ENCODE peak calls at places on chromosomes 2 and 18, in ten cellular contexts. J, L, C, X, Z, I, S, R, B and E are unnamed samples.
A peak's percentile ranks its signal among the peaks of the same experiment; 100 is the strongest.

GRCh38 chr18:985301-985700 is 80.6 kb downstream of the ADCYAP1 start:
- DNase-seq in I (no peak), C (no peak), R (no peak), J (no peak), Z (no peak), L (no peak), B (no peak), S (no peak), X (no peak), E (no peak)

GRCh38 chr2:113122364-113122763 is 5.0 kb upstream of the IL1RN start:
- DNase-seq in J (no peak), X (no peak), B (no peak), I (no peak), S (no peak), Z (no peak), C (no peak), L (no peak), R (no peak), E (no peak)

GRCh38 chr2:47077442-47078117 is 77.5 kb downstream of the STPG4 start:
- DNase-seq in C (no peak), X (no peak), R (no peak), L (peak; percentile 71), J (no peak), B (peak; percentile 36), S (no peak), I (no peak), Z (no peak), E (no peak)

GRCh38 chr2:174750923-174751441 is 13.3 kb downstream of the CHRNA1 start:
- DNase-seq in X (no peak), L (no peak), C (no peak), Z (no peak), R (peak; percentile 56), S (no peak), B (no peak), I (peak; percentile 4), J (no peak), E (peak; percentile 59)

GRCh38 chr2:48131503-48132293 is 225.4 kb upstream of the FBXO11 start:
- DNase-seq in C (peak; percentile 46), R (no peak), X (no peak), S (no peak), L (no peak), B (no peak), J (no peak), Z (peak; percentile 83), I (no peak), E (no peak)

GRCh38 chr18:58208207-58208944 is 164.3 kb downstream of the NEDD4L start:
- DNase-seq in Z (peak; percentile 50), B (no peak), S (no peak), C (no peak), J (no peak), R (no peak), I (no peak), L (no peak), X (no peak), E (no peak)

GRCh38 chr2:161312996-161313395 is 4.8 kb downstream of the PSMD14 start:
- DNase-seq in C (no peak), B (no peak), X (no peak), S (no peak), R (no peak), L (no peak), J (no peak), I (no peak), Z (no peak), E (no peak)

GRCh38 chr18:49062832-49063226 is 112.1 kb upstream of the SMAD7 start:
- DNase-seq in I (no peak), L (no peak), J (no peak), C (no peak), R (no peak), Z (no peak), B (no peak), X (no peak), S (no peak), E (no peak)

GRCh38 chr2:67879586-67880290 is 183.1 kb downstream of the C1D start:
- DNase-seq in R (no peak), C (no peak), Z (no peak), I (no peak), X (no peak), B (no peak), L (no peak), S (no peak), J (no peak), E (no peak)

GRCh38 chr2:160401895-160402294 is 91.7 kb downstream of the RBMS1 start:
- DNase-seq in C (no peak), L (no peak), S (no peak), Z (no peak), B (no peak), J (no peak), I (no peak), X (no peak), R (no peak), E (no peak)

GRCh38 chr2:105544591-105545377 is 145.9 kb upstream of the FHL2 start:
- DNase-seq in L (no peak), C (no peak), I (no peak), Z (no peak), X (no peak), J (no peak), B (no peak), R (no peak), S (no peak), E (no peak)

GRCh38 chr2:40037303-40037702 is 258.2 kb upstream of the THUMPD2 start:
- DNase-seq in J (no peak), Z (no peak), I (no peak), X (no peak), L (no peak), S (no peak), C (no peak), B (no peak), R (no peak), E (no peak)

GRCh38 chr2:105712166-105712915 is 32.4 kb upstream of the NCK2 start:
- DNase-seq in Z (no peak), R (no peak), J (no peak), S (no peak), B (no peak), L (no peak), C (no peak), I (no peak), X (no peak), E (no peak)

GRCh38 chr18:6482198-6482977 is 67.7 kb upstream of the L3MBTL4 start:
- DNase-seq in Z (no peak), B (peak; percentile 92), C (peak; percentile 51), R (no peak), J (peak; percentile 78), S (peak; percentile 75), L (peak; percentile 44), X (peak; percentile 88), I (no peak), E (peak; percentile 38)

GRCh38 chr2:118987886-118988285 is 45.9 kb downstream of the MARCO start:
- DNase-seq in Z (no peak), X (no peak), J (no peak), L (no peak), B (peak; percentile 75), S (no peak), I (no peak), C (no peak), R (no peak), E (no peak)

GRCh38 chr2:146365041-146365440 is 1479.8 kb upstream of the ACVR2A start:
- DNase-seq in S (no peak), R (no peak), J (no peak), L (no peak), B (no peak), X (no peak), Z (no peak), C (no peak), I (no peak), E (no peak)

GRCh38 chr2:9139491-9140443 is 66.8 kb upstream of the ASAP2 start:
- DNase-seq in Z (no peak), B (peak; percentile 86), R (no peak), C (peak; percentile 67), S (peak; percentile 82), J (peak; percentile 92), L (peak; percentile 64), I (peak; percentile 32), X (peak; percentile 80), E (peak; percentile 44)

GRCh38 chr2:53630001-53630606 is 137.5 kb upstream of the CHAC2 start:
- DNase-seq in B (no peak), I (no peak), R (no peak), Z (no peak), S (no peak), J (no peak), X (no peak), L (no peak), C (no peak), E (no peak)

GRCh38 chr18:70371085-70371735 is 82.4 kb downstream of the SOCS6 start:
- DNase-seq in Z (no peak), B (no peak), L (peak; percentile 85), C (no peak), S (no peak), X (no peak), R (no peak), J (no peak), I (no peak), E (no peak)

GRCh38 chr2:217853301-217853881 is 149.4 kb downstream of the TNS1 start:
- DNase-seq in C (peak; percentile 71), I (no peak), Z (peak; percentile 26), J (no peak), B (no peak), R (no peak), X (peak; percentile 87), L (no peak), S (no peak), E (no peak)
- H3K36me3 ChIP-seq in C (no peaks in the 10 kb centered on the region), I (no peaks in the 10 kb centered on the region), Z (peaks cover 14% of the 10 kb centered on the region), J (no peaks in the 10 kb centered on the region), B (peaks cover 45% of the 10 kb centered on the region), R (no peaks in the 10 kb centered on the region), X (no peaks in the 10 kb centered on the region), L (no peaks in the 10 kb centered on the region), S (peaks cover 67% of the 10 kb centered on the region), E (no peaks in the 10 kb centered on the region)

GRCh38 chr2:96202152-96202856 is 6.3 kb downstream of the STARD7 start:
- DNase-seq in S (no peak), L (no peak), Z (no peak), R (no peak), X (no peak), I (no peak), B (no peak), C (no peak), J (no peak), E (no peak)
- H3K36me3 ChIP-seq in S (peaks cover 5% of the 10 kb centered on the region), L (no peaks in the 10 kb centered on the region), Z (no peaks in the 10 kb centered on the region), R (no peaks in the 10 kb centered on the region), X (no peaks in the 10 kb centered on the region), I (no peaks in the 10 kb centered on the region), B (no peaks in the 10 kb centered on the region), C (no peaks in the 10 kb centered on the region), J (no peaks in the 10 kb centered on the region), E (no peaks in the 10 kb centered on the region)

GRCh38 chr2:97765933-97766332 is 52.6 kb downstream of the ZAP70 start:
- DNase-seq in C (no peak), Z (no peak), L (no peak), I (no peak), R (no peak), X (no peak), B (no peak), S (no peak), J (no peak), E (no peak)
- H3K36me3 ChIP-seq in C (no peaks in the 10 kb centered on the region), Z (peaks cover 18% of the 10 kb centered on the region), L (peaks cover 29% of the 10 kb centered on the region), I (peaks cover 21% of the 10 kb centered on the region), R (peaks cover 16% of the 10 kb centered on the region), X (peaks cover 2% of the 10 kb centered on the region), B (peaks cover 28% of the 10 kb centered on the region), S (peaks cover 72% of the 10 kb centered on the region), J (no peaks in the 10 kb centered on the region), E (peaks cover 25% of the 10 kb centered on the region)

DNA sequence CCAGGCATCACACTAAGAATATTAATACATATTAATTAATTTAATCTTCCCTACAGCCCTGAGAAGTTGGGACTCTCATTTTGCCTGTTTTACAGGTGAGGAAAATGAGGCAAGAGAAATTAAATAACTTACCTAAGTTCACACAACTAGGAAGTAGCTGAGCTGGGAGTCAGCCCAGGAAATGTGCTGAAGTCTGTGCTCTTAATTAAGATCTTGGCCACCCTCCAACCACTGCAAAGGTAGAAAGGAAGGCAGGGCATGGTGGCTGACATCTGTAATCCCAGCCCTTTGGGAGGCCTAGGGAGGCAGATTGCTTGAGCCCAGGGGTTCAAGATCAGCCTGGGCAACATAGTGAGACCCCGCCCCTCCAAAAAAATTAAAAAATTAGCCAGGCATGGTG is 12.9 kb upstream of the MGAT4A start:
- DNase-seq in B (no peak), L (peak; percentile 89), X (no peak), J (no peak), S (no peak), I (no peak), C (no peak), Z (no peak), R (no peak), E (no peak)
- H3K36me3 ChIP-seq in B (no peaks in the 10 kb centered on the region), L (no peaks in the 10 kb centered on the region), X (no peaks in the 10 kb centered on the region), J (no peaks in the 10 kb centered on the region), S (no peaks in the 10 kb centered on the region), I (no peaks in the 10 kb centered on the region), C (no peaks in the 10 kb centered on the region), Z (no peaks in the 10 kb centered on the region), R (no peaks in the 10 kb centered on the region), E (no peaks in the 10 kb centered on the region)